ENCODE peak calls at places on chromosome X, in four cellular contexts. One of them, this sample, is unnamed.

GRCh38 chrX:133335027-133335426 is 80.3 kb downstream of the GPC4 start:
- DNase-seq in left ventricle myocardium inferior: no peak
- DNase-seq in endothelial cell: peak
- DNase-seq in Caki2: peak
- DNase-seq in this sample: no peak

GRCh38 chrX:110989869-110990268 is 106.1 kb upstream of the PAK3 start:
- DNase-seq in left ventricle myocardium inferior: no peak
- DNase-seq in endothelial cell: no peak
- DNase-seq in Caki2: no peak
- DNase-seq in this sample: no peak

GRCh38 chrX:68833855-68834331 is 5.1 kb downstream of the EFNB1 start:
- DNase-seq in Caki2: no peak
- DNase-seq in left ventricle myocardium inferior: no peak
- DNase-seq in endothelial cell: no peak
- DNase-seq in this sample: no peak

GRCh38 chrX:40173662-40174593 is 76.2 kb upstream of the BCOR start:
- DNase-seq in Caki2: no peak
- DNase-seq in endothelial cell: peak
- DNase-seq in left ventricle myocardium inferior: no peak
- DNase-seq in this sample: peak

GRCh38 chrX:120790118-120790517 is 85.5 kb downstream of the CT47B1 start:
- DNase-seq in Caki2: peak
- DNase-seq in endothelial cell: peak
- DNase-seq in left ventricle myocardium inferior: no peak
- DNase-seq in this sample: no peak

GRCh38 chrX:41922694-41923171 is 621 bp downstream of the CASK start:
- DNase-seq in endothelial cell: peak
- DNase-seq in Caki2: peak
- DNase-seq in left ventricle myocardium inferior: peak
- DNase-seq in this sample: peak

GRCh38 chrX:74272230-74272629 is 31.8 kb upstream of the ZCCHC13 start:
- DNase-seq in Caki2: no peak
- DNase-seq in left ventricle myocardium inferior: no peak
- DNase-seq in endothelial cell: no peak
- DNase-seq in this sample: no peak

GRCh38 chrX:44428989-44429627 is 85.6 kb upstream of the EFHC2 start:
- DNase-seq in Caki2: no peak
- DNase-seq in endothelial cell: no peak
- DNase-seq in left ventricle myocardium inferior: no peak
- DNase-seq in this sample: no peak

GRCh38 chrX:22365460-22365859 is 92.7 kb downstream of the CBLL2 start:
- DNase-seq in left ventricle myocardium inferior: no peak
- DNase-seq in Caki2: peak
- DNase-seq in endothelial cell: no peak
- DNase-seq in this sample: no peak

GRCh38 chrX:78329486-78329885 is 2.1 kb upstream of the CYSLTR1 start:
- DNase-seq in left ventricle myocardium inferior: no peak
- DNase-seq in endothelial cell: no peak
- DNase-seq in Caki2: no peak
- DNase-seq in this sample: no peak

GRCh38 chrX:106619797-106620196 is 8.0 kb downstream of the RADX start:
- DNase-seq in left ventricle myocardium inferior: no peak
- DNase-seq in endothelial cell: no peak
- DNase-seq in Caki2: peak
- DNase-seq in this sample: no peak

GRCh38 chrX:155997436-155997835 is at the start of gene IL9R:
- DNase-seq in endothelial cell: no peak
- DNase-seq in Caki2: no peak
- DNase-seq in left ventricle myocardium inferior: no peak
- DNase-seq in this sample: no peak